ENCODE peak calls at places on chromosomes 1 and 21, in four cellular contexts. K, N, P and J are unnamed samples.

GRCh38 chr1:40818264-40818961 is 34.8 kb downstream of the KCNQ4 start:
- DNase-seq in N (peak; percentile 58), P (no peak), K (peak; percentile 88), J (no peak)

GRCh38 chr1:153968000-153968363 is 280 bp downstream of the CREB3L4 start:
- DNase-seq in N (no peak), K (peak; percentile 86), P (no peak), J (no peak)

GRCh38 chr1:29520571-29521437 is 284.5 kb downstream of the PTPRU start:
- DNase-seq in N (no peak), K (no peak), P (no peak), J (no peak)

GRCh38 chr1:211068976-211069375 is 65.0 kb downstream of the KCNH1 start:
- DNase-seq in N (no peak), K (no peak), P (no peak), J (no peak)

GRCh38 chr1:49576327-49576901 is 447.3 kb downstream of the AGBL4 start:
- DNase-seq in P (no peak), N (no peak), K (no peak), J (no peak)

GRCh38 chr1:208026880-208027438 is 116.0 kb upstream of the CD34 start:
- DNase-seq in N (no peak), K (no peak), P (no peak), J (no peak)

GRCh38 chr1:229191066-229191674 is 79.7 kb upstream of the RAB4A start:
- DNase-seq in K (no peak), N (peak; percentile 87), P (no peak), J (no peak)

GRCh38 chr1:161140755-161141400 is 8.4 kb upstream of the DEDD start:
- DNase-seq in N (no peak), K (no peak), P (no peak), J (no peak)

GRCh38 chr1:210883821-210884220 is 250.1 kb downstream of the KCNH1 start:
- DNase-seq in N (peak; percentile 53), K (no peak), P (no peak), J (no peak)

GRCh38 chr1:201142011-201142853 is 12.0 kb downstream of the TMEM9 start:
- DNase-seq in N (no peak), P (no peak), K (peak; percentile 27), J (no peak)

GRCh38 chr21:31235671-31236450 is 108.2 kb downstream of the TIAM1 start:
- DNase-seq in N (peak; percentile 37), P (peak; percentile 61), K (no peak), J (no peak)

GRCh38 chr1:193413376-193413775 is 227.0 kb upstream of the B3GALT2 start:
- DNase-seq in K (no peak), N (no peak), P (no peak), J (no peak)

GRCh38 chr1:238457610-238458009 is 566.9 kb upstream of the ZP4 start:
- DNase-seq in N (peak; percentile 26), P (no peak), K (no peak), J (no peak)

GRCh38 chr1:19156676-19157075 is 53.4 kb downstream of the UBR4 start:
- DNase-seq in K (peak; percentile 93), N (peak; percentile 31), P (no peak), J (no peak)

GRCh38 chr1:117007719-117008013 is 6.1 kb downstream of the CD101 start:
- DNase-seq in N (peak; percentile 44), K (no peak), P (no peak), J (no peak)

GRCh38 chr1:90274376-90274775 is 279.5 kb downstream of the ZNF326 start:
- DNase-seq in N (no peak), K (no peak), P (no peak), J (no peak)

GRCh38 chr1:37998089-37998808 is 7.1 kb downstream of the FHL3 start:
- DNase-seq in N (no peak), K (no peak), P (no peak), J (no peak)

GRCh38 chr1:200628223-200628868 is 7.8 kb upstream of the KIF14 start:
- DNase-seq in P (no peak), K (no peak), N (no peak), J (no peak)

GRCh38 chr1:244450597-244451538 is 841 bp downstream of the ADSS2 start:
- DNase-seq in N (peak; percentile 49), P (peak; percentile 70), K (peak; percentile 68), J (no peak)

GRCh38 chr1:197696372-197696771 is 78.9 kb downstream of the DENND1B start:
- DNase-seq in P (no peak), N (peak; percentile 73), K (no peak), J (no peak)

GRCh38 chr1:222286039-222286438 is 261.9 kb downstream of the HHIPL2 start:
- DNase-seq in K (no peak), N (no peak), P (no peak), J (no peak)

GRCh38 chr1:235588156-235588555 is 61.4 kb downstream of the GNG4 start:
- DNase-seq in P (no peak), K (no peak), N (no peak), J (no peak)

GRCh38 chr1:225820522-225821120 is 10.7 kb downstream of the EPHX1 start:
- DNase-seq in N (peak; percentile 82), P (no peak), K (no peak), J (no peak)

GRCh38 chr1:168689726-168690602 is 39.0 kb downstream of the DPT start:
- DNase-seq in K (no peak), P (no peak), N (peak; percentile 81), J (no peak)

GRCh38 chr1:73839922-73840321 is 358.1 kb downstream of the LRRIQ3 start:
- DNase-seq in K (no peak), P (peak; percentile 1), N (peak; percentile 34), J (no peak)

GRCh38 chr1:28509705-28510349 is 4.0 kb downstream of the RCC1 start:
- DNase-seq in K (no peak), N (peak; percentile 29), P (no peak), J (no peak)

GRCh38 chr1:52296345-52296744 is 69.7 kb downstream of the CC2D1B start:
- DNase-seq in P (peak; percentile 46), N (peak; percentile 62), K (peak; percentile 23), J (peak; percentile 41)

GRCh38 chr1:226104671-226105121 is 42.2 kb downstream of the H3-3A start:
- DNase-seq in K (no peak), P (peak; percentile 15), N (peak; percentile 72), J (no peak)

GRCh38 chr1:169024800-169025253 is 81.7 kb upstream of the ATP1B1 start:
- DNase-seq in K (no peak), N (no peak), P (no peak), J (no peak)

GRCh38 chr1:95116666-95117206 is 419 bp upstream of the TLCD4 start:
- DNase-seq in P (peak; percentile 7), N (peak; percentile 37), K (peak; percentile 85), J (peak; percentile 31)

GRCh38 chr1:20466231-20466630 is 19.8 kb downstream of the CAMK2N1 start:
- DNase-seq in K (no peak), P (no peak), N (no peak), J (no peak)

GRCh38 chr1:20472860-20473711 is 12.9 kb downstream of the CAMK2N1 start:
- DNase-seq in N (peak; percentile 39), K (peak; percentile 72), P (no peak), J (no peak)

GRCh38 chr1:20472121-20472520 is 13.9 kb downstream of the CAMK2N1 start:
- DNase-seq in N (no peak), K (no peak), P (no peak), J (no peak)

GRCh38 chr1:20470174-20470573 is 15.8 kb downstream of the CAMK2N1 start:
- DNase-seq in N (no peak), P (no peak), K (peak; percentile 48), J (no peak)

DNA sequence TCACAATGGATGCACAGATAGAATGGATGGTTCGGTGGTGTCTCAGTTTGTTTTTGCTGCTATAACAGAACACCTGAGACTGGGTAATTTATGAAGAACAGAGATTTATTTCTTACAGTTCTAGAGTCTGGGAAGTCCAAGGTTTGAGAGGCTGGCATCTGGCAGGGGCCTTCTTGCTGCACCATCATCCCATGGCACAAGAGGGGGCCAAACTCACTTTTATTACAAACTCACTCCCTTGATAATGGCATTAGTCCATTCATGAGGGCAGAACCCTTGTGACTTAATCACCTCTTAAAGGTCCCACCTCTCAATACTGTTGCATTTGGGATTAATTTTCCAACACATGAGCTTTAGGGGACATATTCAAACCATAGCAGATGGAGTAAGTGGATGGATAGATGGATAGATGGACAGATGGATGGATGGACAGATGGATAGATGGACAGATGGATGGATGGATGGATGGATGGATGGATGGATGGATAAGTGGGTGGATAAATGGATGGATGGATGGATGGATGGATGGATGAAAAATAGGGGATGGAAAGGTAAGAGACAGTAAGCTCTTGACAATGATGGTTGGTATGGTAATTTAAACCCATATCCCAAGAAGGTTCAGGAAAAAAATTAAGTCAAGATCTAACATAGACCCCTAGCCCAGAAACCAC is 16.5 kb downstream of the CAMK2N1 start:
- DNase-seq in N (no peak), P (no peak), K (no peak), J (no peak)
- TF ChIP-seq CTCF in N (no peak), P (peak; percentile 27), K (no peak), J (no peak)

DNA sequence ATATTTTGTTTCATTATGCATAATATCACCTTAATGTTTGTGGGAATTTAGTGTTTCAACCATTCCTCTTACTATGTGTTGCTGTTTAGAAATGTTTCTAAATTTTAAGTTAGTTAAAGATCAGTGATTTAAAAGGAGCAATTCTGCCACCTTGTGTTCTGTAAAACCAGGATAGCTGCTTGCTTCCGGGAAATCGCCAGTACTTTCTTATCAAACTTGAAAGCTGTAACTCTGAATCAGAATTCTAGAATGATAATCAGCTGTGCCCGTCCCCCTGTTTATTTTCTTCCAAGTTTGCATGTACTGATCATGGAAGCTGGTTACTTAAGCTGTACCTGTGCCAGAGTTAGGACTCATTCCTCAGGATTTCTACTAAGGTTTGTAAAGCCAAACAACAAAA is 656.4 kb downstream of the LTN1 start:
- DNase-seq in K (no peak), P (peak; percentile 60), N (peak; percentile 67), J (no peak)
- TF ChIP-seq CTCF in K (no peak), P (peak; percentile 63), N (peak; percentile 36), J (no peak)

DNA sequence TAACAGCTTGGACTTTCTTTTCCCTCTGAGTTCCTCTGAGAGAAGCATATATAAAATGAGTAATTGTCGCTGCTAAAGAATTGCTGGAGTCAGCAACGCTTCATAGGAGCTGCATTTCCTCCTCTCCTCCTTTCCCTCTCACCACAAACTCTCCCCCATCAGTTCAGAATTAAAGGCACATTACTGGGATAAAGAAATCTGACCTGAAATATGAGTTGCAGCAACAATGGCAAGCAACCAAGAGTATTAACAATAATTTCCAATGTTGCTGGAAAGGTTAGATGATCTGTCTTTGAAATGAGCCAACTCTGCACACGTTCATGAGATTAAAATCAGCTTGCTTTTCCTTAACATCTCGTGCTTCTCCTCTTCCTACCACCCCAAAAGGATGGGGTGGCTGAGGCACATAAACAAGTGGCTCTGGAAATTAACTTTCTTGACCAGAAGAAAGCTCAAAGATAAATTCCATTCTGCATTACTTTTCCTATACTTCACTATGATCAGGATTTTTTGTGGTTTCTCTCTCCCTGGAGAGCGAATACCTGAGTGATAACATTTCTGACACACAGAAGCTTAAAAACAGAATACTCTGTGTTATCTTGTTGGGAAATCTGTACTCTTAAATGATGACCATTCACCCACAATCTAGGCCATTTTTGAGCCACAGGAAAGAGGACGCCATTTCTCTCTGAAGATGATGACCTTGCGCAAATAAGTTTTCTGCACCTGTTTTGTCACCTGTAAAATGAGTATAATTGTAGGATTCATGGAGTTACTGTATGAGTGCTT is 90.2 kb downstream of the TGFBR3 start:
- DNase-seq in N (no peak), K (no peak), P (peak; percentile 42), J (no peak)
- TF ChIP-seq CTCF in N (no peak), K (no peak), P (no peak), J (no peak)

DNA sequence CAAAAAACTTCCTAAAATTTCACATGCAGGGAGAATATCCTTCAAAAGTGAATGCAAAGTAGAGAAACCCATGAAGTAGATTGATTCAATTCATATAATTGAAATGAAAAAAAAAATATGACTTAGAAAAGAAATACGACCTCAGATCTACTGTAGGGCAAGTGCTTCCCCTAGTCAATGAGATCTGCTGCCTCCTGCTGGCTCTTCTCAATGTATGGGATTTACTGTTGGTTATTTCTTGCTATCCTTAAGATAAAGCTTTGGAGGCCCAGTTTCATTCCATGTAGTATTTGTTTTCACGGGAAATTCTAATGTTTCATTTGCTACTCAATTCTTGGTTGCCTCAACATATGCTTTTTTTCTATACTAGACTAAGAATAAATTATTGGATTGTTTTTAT is 46.2 kb downstream of the ZNF648 start:
- DNase-seq in P (no peak), K (no peak), N (no peak), J (no peak)
- TF ChIP-seq CTCF in P (no peak), K (no peak), N (peak; percentile 9), J (no peak)